ENCODE peak calls at places on chromosomes 4 and X, in ten cellular contexts. One of them, this sample, is unnamed.

GRCh38 chrX:35380808-35381700 is 417.1 kb upstream of the MAGEB16 start:
- DNase-seq in MG63: no peak
- DNase-seq in hepatocyte: peak
- DNase-seq in GM13976: peak
- DNase-seq in IMR-90: peak
- DNase-seq in NCI-H524: peak
- DNase-seq in ovary: no peak
- DNase-seq in kidney tubule cell: peak
- DNase-seq in AG08395: no peak
- DNase-seq in activated CD4-positive, alpha-beta T cell treated with anti-CD3 and anti-CD28 coated beads, Interleukin-2, amount 10 ng/mL, durations not matched to agents 7 days and 5 days: no peak
- DNase-seq in this sample: no peak

GRCh38 chrX:13691845-13692334 is 3.0 kb downstream of the RAB9A start:
- DNase-seq in kidney tubule cell: peak
- DNase-seq in GM13976: no peak
- DNase-seq in AG08395: no peak
- DNase-seq in hepatocyte: no peak
- DNase-seq in activated CD4-positive, alpha-beta T cell treated with anti-CD3 and anti-CD28 coated beads, Interleukin-2, amount 10 ng/mL, durations not matched to agents 7 days and 5 days: no peak
- DNase-seq in IMR-90: no peak
- DNase-seq in MG63: no peak
- DNase-seq in NCI-H524: no peak
- DNase-seq in ovary: no peak
- DNase-seq in this sample: no peak

GRCh38 chr4:99471896-99472295 is 36.8 kb upstream of the ADH7 start:
- DNase-seq in ovary: no peak
- DNase-seq in IMR-90: no peak
- DNase-seq in GM13976: no peak
- DNase-seq in activated CD4-positive, alpha-beta T cell treated with anti-CD3 and anti-CD28 coated beads, Interleukin-2, amount 10 ng/mL, durations not matched to agents 7 days and 5 days: no peak
- DNase-seq in AG08395: no peak
- DNase-seq in hepatocyte: no peak
- DNase-seq in MG63: no peak
- DNase-seq in kidney tubule cell: no peak
- DNase-seq in NCI-H524: no peak
- DNase-seq in this sample: no peak

GRCh38 chr4:54558889-54559682 is 98.7 kb upstream of the KIT start:
- DNase-seq in IMR-90: no peak
- DNase-seq in NCI-H524: no peak
- DNase-seq in hepatocyte: peak
- DNase-seq in GM13976: no peak
- DNase-seq in ovary: no peak
- DNase-seq in AG08395: no peak
- DNase-seq in MG63: no peak
- DNase-seq in kidney tubule cell: peak
- DNase-seq in activated CD4-positive, alpha-beta T cell treated with anti-CD3 and anti-CD28 coated beads, Interleukin-2, amount 10 ng/mL, durations not matched to agents 7 days and 5 days: no peak
- DNase-seq in this sample: no peak

GRCh38 chr4:24053906-24054305 is 164.1 kb upstream of the PPARGC1A start:
- DNase-seq in NCI-H524: no peak
- DNase-seq in hepatocyte: no peak
- DNase-seq in MG63: no peak
- DNase-seq in ovary: no peak
- DNase-seq in activated CD4-positive, alpha-beta T cell treated with anti-CD3 and anti-CD28 coated beads, Interleukin-2, amount 10 ng/mL, durations not matched to agents 7 days and 5 days: no peak
- DNase-seq in IMR-90: peak
- DNase-seq in kidney tubule cell: no peak
- DNase-seq in GM13976: no peak
- DNase-seq in AG08395: no peak
- DNase-seq in this sample: no peak

GRCh38 chrX:108641589-108642272 is 94.6 kb downstream of the IRS4 start:
- DNase-seq in IMR-90: no peak
- DNase-seq in activated CD4-positive, alpha-beta T cell treated with anti-CD3 and anti-CD28 coated beads, Interleukin-2, amount 10 ng/mL, durations not matched to agents 7 days and 5 days: no peak
- DNase-seq in hepatocyte: no peak
- DNase-seq in kidney tubule cell: no peak
- DNase-seq in ovary: no peak
- DNase-seq in MG63: no peak
- DNase-seq in AG08395: no peak
- DNase-seq in GM13976: no peak
- DNase-seq in NCI-H524: no peak
- DNase-seq in this sample: no peak

GRCh38 chrX:137031517-137032377 is 2.0 kb downstream of the GPR101 start:
- DNase-seq in hepatocyte: peak
- DNase-seq in activated CD4-positive, alpha-beta T cell treated with anti-CD3 and anti-CD28 coated beads, Interleukin-2, amount 10 ng/mL, durations not matched to agents 7 days and 5 days: peak
- DNase-seq in kidney tubule cell: peak
- DNase-seq in MG63: peak
- DNase-seq in AG08395: peak
- DNase-seq in GM13976: peak
- DNase-seq in IMR-90: peak
- DNase-seq in ovary: no peak
- DNase-seq in NCI-H524: peak
- DNase-seq in this sample: peak

GRCh38 chr4:113407409-113407808 is 354.1 kb downstream of the CAMK2D start:
- DNase-seq in GM13976: no peak
- DNase-seq in activated CD4-positive, alpha-beta T cell treated with anti-CD3 and anti-CD28 coated beads, Interleukin-2, amount 10 ng/mL, durations not matched to agents 7 days and 5 days: no peak
- DNase-seq in IMR-90: no peak
- DNase-seq in AG08395: no peak
- DNase-seq in MG63: no peak
- DNase-seq in hepatocyte: no peak
- DNase-seq in ovary: no peak
- DNase-seq in kidney tubule cell: no peak
- DNase-seq in NCI-H524: no peak
- DNase-seq in this sample: no peak

GRCh38 chrX:31130457-31131215 is 58.8 kb upstream of the FTHL17 start:
- DNase-seq in activated CD4-positive, alpha-beta T cell treated with anti-CD3 and anti-CD28 coated beads, Interleukin-2, amount 10 ng/mL, durations not matched to agents 7 days and 5 days: no peak
- DNase-seq in IMR-90: no peak
- DNase-seq in NCI-H524: no peak
- DNase-seq in MG63: no peak
- DNase-seq in ovary: no peak
- DNase-seq in AG08395: no peak
- DNase-seq in GM13976: no peak
- DNase-seq in kidney tubule cell: no peak
- DNase-seq in hepatocyte: no peak
- DNase-seq in this sample: no peak